ENCODE peak calls at places on chromosomes 5 and 9, in five cellular contexts. D is NCI-H1417; F is naive thymus-derived CD8-positive, alpha-beta T cell; Y is RKO; H is epithelial cell of esophagus. T is an unnamed sample.

GRCh38 chr5:54317511-54318260 is 7.3 kb upstream of the ARL15 start:
- DNase-seq in D (no peak), F (no peak), H (peak), Y (no peak), T (no peak)

GRCh38 chr5:5883116-5883515 is 460.6 kb downstream of the ICE1 start:
- DNase-seq in F (no peak), H (no peak), D (no peak), Y (no peak), T (no peak)

GRCh38 chr5:34500236-34500836 is 155.8 kb upstream of the RAI14 start:
- DNase-seq in F (no peak), D (no peak), H (peak), Y (no peak), T (no peak)

GRCh38 chr5:59660737-59661136 is 232.8 kb downstream of the PDE4D start:
- DNase-seq in F (no peak), Y (peak), H (peak), D (no peak), T (peak)

GRCh38 chr9:72480931-72481330 is 40.5 kb upstream of the TMC1 start:
- DNase-seq in F (no peak), D (no peak), Y (no peak), H (no peak), T (peak)

GRCh38 chr5:93371893-93372292 is 209.1 kb downstream of the NR2F1-AS1 start:
- DNase-seq in F (no peak), Y (no peak), D (no peak), H (no peak), T (no peak)

GRCh38 chr9:104843644-104844226 is 79.8 kb downstream of the NIPSNAP3B start:
- DNase-seq in Y (no peak), H (no peak), D (no peak), F (no peak), T (no peak)

GRCh38 chr9:113963017-113963620 is 87.0 kb downstream of the ZNF618 start:
- DNase-seq in H (peak), F (no peak), Y (peak), D (no peak), T (peak)

GRCh38 chr9:107131108-107131799 is 151.8 kb upstream of the RAD23B start:
- DNase-seq in H (peak), Y (no peak), D (peak), F (no peak), T (peak)

GRCh38 chr5:157306690-157307089 is 40.8 kb downstream of the CYFIP2 start:
- DNase-seq in H (no peak), Y (no peak), D (no peak), F (peak), T (no peak)

GRCh38 chr9:37693265-37693664 is 42.5 kb downstream of the FRMPD1 start:
- DNase-seq in H (no peak), D (no peak), Y (no peak), F (no peak), T (peak)

GRCh38 chr5:110376281-110376916 is 350.1 kb downstream of the TMEM232 start:
- DNase-seq in D (no peak), Y (no peak), F (no peak), H (no peak), T (no peak)

GRCh38 chr5:14502291-14502690 is 79.3 kb upstream of the OTULINL start:
- DNase-seq in H (no peak), D (no peak), F (no peak), Y (no peak), T (peak)

GRCh38 chr9:110179734-110180133 is 28.2 kb downstream of the C9orf152 start:
- DNase-seq in F (no peak), Y (peak), D (no peak), H (peak), T (no peak)

GRCh38 chr5:158133369-158133768 is 274.4 kb upstream of the CLINT1 start:
- DNase-seq in D (no peak), Y (no peak), F (no peak), H (no peak), T (peak)

GRCh38 chr5:91503321-91503720 is 120.2 kb upstream of the ARRDC3 start:
- DNase-seq in F (no peak), Y (no peak), H (no peak), D (no peak), T (no peak)

GRCh38 chr5:124996023-124996763 is 249.8 kb upstream of the ZNF608 start:
- DNase-seq in H (no peak), Y (no peak), F (no peak), D (no peak), T (no peak)

GRCh38 chr9:81601639-81602623 is 87.4 kb downstream of the TLE1 start:
- DNase-seq in F (no peak), H (peak), Y (no peak), D (no peak), T (peak)

GRCh38 chr5:158609729-158610128 is 490.0 kb downstream of the EBF1 start:
- DNase-seq in H (no peak), F (no peak), D (no peak), Y (no peak), T (no peak)

GRCh38 chr5:159412284-159413046 is 82.2 kb upstream of the IL12B start:
- DNase-seq in Y (no peak), D (no peak), H (peak), F (peak), T (peak)

GRCh38 chr9:72931437-72931836 is 21.4 kb downstream of the ALDH1A1 start:
- DNase-seq in Y (no peak), H (no peak), D (no peak), F (no peak), T (no peak)

GRCh38 chr5:81850932-81851331 is 100.0 kb upstream of the SSBP2 start:
- DNase-seq in D (no peak), Y (no peak), F (no peak), H (no peak), T (peak)